ENCODE peak calls at places on chromosome 9, in five cellular contexts. One of them, this sample, is unnamed.

GRCh38 chr9:11735391-11735790 is 957.8 kb upstream of the TYRP1 start:
- DNase-seq in mucosa of descending colon: no peak
- DNase-seq in BJ: no peak
- DNase-seq in GM10248: no peak
- DNase-seq in astrocyte of the spinal cord: no peak
- DNase-seq in this sample: no peak

GRCh38 chr9:91117959-91118651 is 243.6 kb downstream of the AUH start:
- DNase-seq in mucosa of descending colon: peak
- DNase-seq in BJ: peak
- DNase-seq in GM10248: no peak
- DNase-seq in astrocyte of the spinal cord: peak
- DNase-seq in this sample: peak

GRCh38 chr9:19934301-19934868 is 145.5 kb upstream of the SLC24A2 start:
- DNase-seq in mucosa of descending colon: peak
- DNase-seq in BJ: no peak
- DNase-seq in GM10248: no peak
- DNase-seq in astrocyte of the spinal cord: peak
- DNase-seq in this sample: no peak

GRCh38 chr9:107756091-107756490 is 266.5 kb upstream of the KLF4 start:
- DNase-seq in mucosa of descending colon: no peak
- DNase-seq in BJ: no peak
- DNase-seq in GM10248: no peak
- DNase-seq in astrocyte of the spinal cord: no peak
- DNase-seq in this sample: no peak

GRCh38 chr9:21153688-21154608 is 12.3 kb upstream of the IFNW1 start:
- DNase-seq in mucosa of descending colon: no peak
- DNase-seq in BJ: no peak
- DNase-seq in GM10248: peak
- DNase-seq in astrocyte of the spinal cord: peak
- DNase-seq in this sample: no peak

GRCh38 chr9:95499847-95500246 is 16.9 kb downstream of the PTCH1 start:
- DNase-seq in mucosa of descending colon: no peak
- DNase-seq in BJ: no peak
- DNase-seq in GM10248: no peak
- DNase-seq in astrocyte of the spinal cord: peak
- DNase-seq in this sample: no peak

GRCh38 chr9:2567922-2568321 is 53.7 kb upstream of the VLDLR start:
- DNase-seq in mucosa of descending colon: no peak
- DNase-seq in BJ: no peak
- DNase-seq in GM10248: no peak
- DNase-seq in astrocyte of the spinal cord: no peak
- DNase-seq in this sample: no peak

GRCh38 chr9:120326076-120326693 is 253.8 kb downstream of the CDK5RAP2 start:
- DNase-seq in mucosa of descending colon: no peak
- DNase-seq in BJ: no peak
- DNase-seq in GM10248: no peak
- DNase-seq in astrocyte of the spinal cord: no peak
- DNase-seq in this sample: no peak

GRCh38 chr9:127612993-127613954 is 1.2 kb downstream of the STXBP1 start:
- DNase-seq in mucosa of descending colon: peak
- DNase-seq in BJ: no peak
- DNase-seq in GM10248: no peak
- DNase-seq in astrocyte of the spinal cord: peak
- DNase-seq in this sample: no peak

GRCh38 chr9:69155341-69156030 is 18.6 kb upstream of the TJP2 start:
- DNase-seq in mucosa of descending colon: no peak
- DNase-seq in BJ: no peak
- DNase-seq in GM10248: peak
- DNase-seq in astrocyte of the spinal cord: no peak
- DNase-seq in this sample: no peak

GRCh38 chr9:107340920-107341632 is 58.0 kb downstream of the RAD23B start:
- DNase-seq in mucosa of descending colon: peak
- DNase-seq in BJ: no peak
- DNase-seq in GM10248: peak
- DNase-seq in astrocyte of the spinal cord: peak
- DNase-seq in this sample: peak

GRCh38 chr9:92686954-92687353 is 17.0 kb upstream of the IPPK start:
- DNase-seq in mucosa of descending colon: no peak
- DNase-seq in BJ: no peak
- DNase-seq in GM10248: no peak
- DNase-seq in astrocyte of the spinal cord: no peak
- DNase-seq in this sample: no peak
- TF ChIP-seq CTCF in mucosa of descending colon: no peak
- TF ChIP-seq CTCF in BJ: peak
- TF ChIP-seq CTCF in GM10248: no peak
- TF ChIP-seq CTCF in astrocyte of the spinal cord: peak
- TF ChIP-seq CTCF in this sample: no peak

GRCh38 chr9:79134654-79135053 is 437.1 kb upstream of the TLE4 start:
- DNase-seq in mucosa of descending colon: no peak
- DNase-seq in BJ: no peak
- DNase-seq in GM10248: no peak
- DNase-seq in astrocyte of the spinal cord: peak
- DNase-seq in this sample: no peak

GRCh38 chr9:79131375-79131774 is 440.4 kb upstream of the TLE4 start:
- DNase-seq in mucosa of descending colon: no peak
- DNase-seq in BJ: no peak
- DNase-seq in GM10248: no peak
- DNase-seq in astrocyte of the spinal cord: no peak
- DNase-seq in this sample: no peak

GRCh38 chr9:79131876-79132377 is 439.8 kb upstream of the TLE4 start:
- DNase-seq in mucosa of descending colon: no peak
- DNase-seq in BJ: no peak
- DNase-seq in GM10248: no peak
- DNase-seq in astrocyte of the spinal cord: no peak
- DNase-seq in this sample: no peak

GRCh38 chr9:79127661-79128060 is 444.1 kb upstream of the TLE4 start:
- DNase-seq in mucosa of descending colon: no peak
- DNase-seq in BJ: peak
- DNase-seq in GM10248: no peak
- DNase-seq in astrocyte of the spinal cord: no peak
- DNase-seq in this sample: no peak

GRCh38 chr9:79129865-79130480 is 441.8 kb upstream of the TLE4 start:
- DNase-seq in mucosa of descending colon: no peak
- DNase-seq in BJ: no peak
- DNase-seq in GM10248: no peak
- DNase-seq in astrocyte of the spinal cord: peak
- DNase-seq in this sample: no peak
- TF ChIP-seq CTCF in mucosa of descending colon: peak
- TF ChIP-seq CTCF in BJ: peak
- TF ChIP-seq CTCF in GM10248: peak
- TF ChIP-seq CTCF in astrocyte of the spinal cord: peak
- TF ChIP-seq CTCF in this sample: peak

DNA sequence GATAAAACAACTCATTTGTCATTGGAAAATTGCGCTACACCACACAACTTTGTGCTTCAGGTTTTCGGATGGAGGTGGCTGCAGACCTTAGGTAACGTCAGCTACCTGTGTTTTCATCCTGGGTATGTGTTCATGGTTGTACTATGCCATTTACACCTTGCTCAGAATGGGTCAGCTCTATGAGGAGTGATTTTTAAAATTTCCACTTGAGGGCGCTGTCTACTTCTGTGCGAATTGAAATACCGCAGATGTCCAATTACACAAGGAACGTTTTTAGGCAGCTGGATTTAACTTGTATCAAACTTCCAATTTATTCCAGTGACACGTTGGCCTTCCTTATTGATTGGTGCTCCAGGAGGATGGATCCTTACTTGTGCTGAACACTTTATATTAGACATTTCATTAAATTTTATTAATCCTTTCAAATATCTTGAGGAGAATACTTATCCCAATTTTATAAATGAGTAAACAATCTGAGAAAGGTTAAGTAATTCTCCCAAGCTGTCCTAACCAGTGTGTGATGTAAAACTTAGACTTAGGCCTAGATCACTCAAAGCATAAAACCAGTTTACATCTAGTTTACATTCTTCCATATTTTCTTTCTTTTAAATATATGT is 23.4 kb downstream of the DMRTA1 start:
- DNase-seq in mucosa of descending colon: no peak
- DNase-seq in BJ: no peak
- DNase-seq in GM10248: no peak
- DNase-seq in astrocyte of the spinal cord: peak
- DNase-seq in this sample: no peak
- TF ChIP-seq CTCF in mucosa of descending colon: peak
- TF ChIP-seq CTCF in BJ: peak
- TF ChIP-seq CTCF in GM10248: peak
- TF ChIP-seq CTCF in astrocyte of the spinal cord: peak
- TF ChIP-seq CTCF in this sample: peak

GRCh38 chr9:122912964-122913673 is at the start of gene ZBTB6:
- DNase-seq in mucosa of descending colon: peak
- DNase-seq in BJ: peak
- DNase-seq in GM10248: peak
- DNase-seq in astrocyte of the spinal cord: peak
- DNase-seq in this sample: peak

DNA sequence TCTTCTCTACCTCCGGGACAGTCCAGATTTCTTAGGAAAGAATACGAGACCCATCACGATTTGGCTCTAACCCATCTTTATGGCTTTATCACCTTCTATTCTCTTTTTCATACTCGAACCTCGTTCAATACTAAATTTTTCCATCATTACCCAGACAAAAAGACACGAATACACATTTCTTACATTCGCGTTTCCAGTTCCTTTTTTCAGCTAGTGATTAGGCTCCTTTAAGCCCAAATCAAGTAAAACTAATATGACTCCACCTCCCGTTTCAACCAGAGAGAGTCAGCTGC is 506 bp downstream of the ZBTB6 start:
- DNase-seq in mucosa of descending colon: no peak
- DNase-seq in BJ: no peak
- DNase-seq in GM10248: no peak
- DNase-seq in astrocyte of the spinal cord: no peak
- DNase-seq in this sample: no peak
- TF ChIP-seq CTCF in mucosa of descending colon: no peak
- TF ChIP-seq CTCF in BJ: no peak
- TF ChIP-seq CTCF in GM10248: no peak
- TF ChIP-seq CTCF in astrocyte of the spinal cord: no peak
- TF ChIP-seq CTCF in this sample: no peak